ENCODE peak calls at places on chromosomes 4 and X, in ten cellular contexts. P, K, X, G, D, I, Y, S, T and H are unnamed samples.

GRCh38 chr4:54016504-54016903 is 47.9 kb downstream of the CHIC2 start:
- DNase-seq in G (no peak), P (no peak), T (no peak), X (no peak), I (no peak), D (no peak), S (peak), Y (no peak), K (no peak), H (no peak)

GRCh38 chr4:100960232-100960631 is 387.1 kb downstream of the PPP3CA start:
- DNase-seq in G (no peak), S (no peak), I (no peak), P (no peak), D (no peak), K (peak), Y (no peak), X (no peak), T (no peak), H (no peak)

GRCh38 chr4:11743236-11743635 is 314.5 kb upstream of the HS3ST1 start:
- DNase-seq in I (no peak), Y (no peak), X (no peak), T (no peak), K (no peak), S (no peak), P (no peak), G (no peak), D (no peak), H (no peak)

GRCh38 chr4:61375316-61375715 is 175.2 kb downstream of the ADGRL3 start:
- DNase-seq in P (no peak), G (no peak), Y (no peak), S (no peak), X (no peak), T (no peak), D (no peak), I (no peak), K (peak), H (no peak)

GRCh38 chrX:97685753-97686152 is 802.0 kb downstream of the RPA4 start:
- DNase-seq in D (no peak), G (no peak), T (no peak), X (peak), Y (peak), P (peak), I (peak), K (peak), S (peak), H (no peak)

GRCh38 chrX:153560466-153560865 is 38.5 kb downstream of the CCNQ start:
- DNase-seq in Y (no peak), T (no peak), G (no peak), I (no peak), X (no peak), K (no peak), S (no peak), P (no peak), D (no peak), H (no peak)

GRCh38 chr4:53730431-53730830 is 139.1 kb upstream of the LNX1 start:
- DNase-seq in Y (no peak), I (no peak), P (no peak), D (no peak), S (no peak), X (no peak), G (no peak), K (no peak), T (no peak), H (no peak)

GRCh38 chr4:26081795-26082498 is 167.9 kb downstream of the SMIM20 start:
- DNase-seq in G (no peak), D (no peak), T (no peak), I (no peak), Y (no peak), X (no peak), S (peak), K (peak), P (peak), H (peak)

GRCh38 chr4:22190855-22191254 is 242.3 kb upstream of the KCNIP4 start:
- DNase-seq in I (peak), Y (no peak), G (no peak), S (no peak), P (no peak), T (peak), D (no peak), X (no peak), K (peak), H (no peak)

GRCh38 chrX:115591856-115592842 is 31.2 kb downstream of the PLS3 start:
- DNase-seq in P (no peak), I (no peak), D (no peak), T (no peak), Y (no peak), G (no peak), K (peak), S (no peak), X (no peak), H (no peak)

GRCh38 chr4:151407466-151408379 is 1.3 kb upstream of the FHIP1A start:
- DNase-seq in T (no peak), K (peak), Y (no peak), P (no peak), G (peak), X (peak), I (no peak), D (no peak), S (no peak), H (peak)

GRCh38 chrX:101619336-101619735 is 1.5 kb upstream of the ARMCX6 start:
- DNase-seq in T (no peak), I (no peak), D (no peak), G (no peak), X (no peak), K (peak), Y (peak), P (no peak), S (peak), H (no peak)

GRCh38 chr4:147117400-147117799 is 171.7 kb upstream of the TTC29 start:
- DNase-seq in S (no peak), P (no peak), Y (peak), T (no peak), I (no peak), X (no peak), G (no peak), D (no peak), K (no peak), H (no peak)

GRCh38 chr4:120611092-120611491 is 311.4 kb downstream of the PRDM5 start:
- DNase-seq in D (no peak), Y (no peak), T (no peak), K (no peak), I (no peak), G (no peak), P (no peak), S (no peak), X (no peak), H (no peak)

GRCh38 chrX:152907084-152907651 is 9.3 kb downstream of the ZNF185 start:
- DNase-seq in P (no peak), X (no peak), T (peak), Y (no peak), S (no peak), D (no peak), K (no peak), G (no peak), I (peak), H (no peak)

GRCh38 chr4:34193451-34194154 is 2050.7 kb downstream of the ARAP2 start:
- DNase-seq in T (no peak), G (no peak), D (no peak), X (no peak), Y (no peak), S (no peak), K (peak), P (no peak), I (no peak), H (no peak)

GRCh38 chr4:40178672-40179071 is 18.2 kb upstream of the RHOH start:
- DNase-seq in D (no peak), X (no peak), Y (no peak), P (no peak), T (no peak), K (no peak), I (no peak), G (no peak), S (no peak), H (no peak)

GRCh38 chr4:159070742-159071141 is 32.1 kb upstream of the RAPGEF2 start:
- DNase-seq in Y (no peak), D (peak), G (no peak), K (peak), P (no peak), T (no peak), X (no peak), S (no peak), I (peak), H (no peak)

GRCh38 chrX:110987292-110987691 is 108.7 kb upstream of the PAK3 start:
- DNase-seq in G (no peak), D (no peak), I (no peak), T (no peak), K (no peak), S (no peak), X (no peak), Y (no peak), P (no peak), H (no peak)

GRCh38 chr4:107592518-107592917 is 127.5 kb downstream of the PAPSS1 start:
- DNase-seq in I (no peak), P (no peak), T (no peak), K (no peak), X (no peak), G (no peak), S (peak), Y (no peak), D (no peak), H (no peak)

GRCh38 chrX:17535229-17535628 is 160.2 kb downstream of the NHS start:
- DNase-seq in S (peak), X (peak), I (no peak), G (no peak), P (peak), D (no peak), T (no peak), Y (peak), K (peak), H (peak)

GRCh38 chrX:47523297-47523696 is 37.7 kb upstream of the ARAF start:
- DNase-seq in X (peak), D (peak), G (peak), P (peak), Y (peak), I (peak), T (peak), K (peak), S (peak), H (peak)

GRCh38 chr4:186845137-186845842 is 121.6 kb upstream of the FAT1 start:
- DNase-seq in Y (no peak), X (peak), S (no peak), K (peak), G (no peak), D (no peak), I (peak), P (peak), T (peak), H (no peak)
- H3K27ac ChIP-seq in Y (no peak), X (peak), S (no peak), K (peak), G (peak), D (no peak), I (peak), P (peak), T (peak), H (no peak)

DNA sequence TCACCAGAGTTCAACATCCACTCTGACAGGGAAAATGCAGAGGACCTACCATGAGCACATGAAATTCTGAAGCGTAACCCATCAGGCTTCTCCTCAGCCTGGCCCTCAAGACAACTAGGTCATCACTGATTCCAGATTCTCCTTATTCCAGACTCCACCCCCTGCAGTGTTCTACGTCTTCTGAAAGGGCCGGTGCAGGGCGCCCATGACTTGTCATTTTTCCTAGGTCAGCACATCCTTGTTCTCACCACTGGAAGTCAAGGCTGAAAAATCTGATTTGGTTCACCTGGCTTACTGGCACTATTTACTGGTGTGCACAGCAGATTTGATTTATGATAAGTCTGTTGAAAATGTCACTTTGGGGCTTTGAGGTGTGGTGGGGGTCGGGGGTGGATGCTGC is 140.9 kb upstream of the KLF3 start:
- DNase-seq in S (no peak), G (no peak), I (no peak), D (no peak), K (no peak), X (no peak), P (no peak), T (no peak), Y (no peak), H (no peak)
- H3K4me3 ChIP-seq in S (no peak), G (no peak), I (no peak), D (no peak), K (no peak), X (no peak), P (no peak), T (no peak), Y (no peak), H (no peak)

GRCh38 chrX:148698221-148698620 is 197.8 kb downstream of the AFF2 start:
- DNase-seq in X (no peak), S (peak), Y (no peak), G (no peak), T (no peak), D (no peak), K (no peak), P (no peak), I (no peak), H (no peak)

GRCh38 chrX:148695362-148695761 is 194.9 kb downstream of the AFF2 start:
- DNase-seq in D (no peak), S (no peak), K (no peak), T (no peak), P (no peak), X (no peak), G (no peak), Y (no peak), I (no peak), H (no peak)

GRCh38 chrX:148700021-148700420 is 199.6 kb downstream of the AFF2 start:
- DNase-seq in I (no peak), D (no peak), K (no peak), X (no peak), P (no peak), T (no peak), Y (no peak), G (no peak), S (no peak), H (no peak)
- H3K27ac ChIP-seq in I (no peak), D (no peak), K (no peak), X (no peak), P (no peak), T (no peak), Y (no peak), G (no peak), S (peak), H (no peak)

GRCh38 chrX:137566746-137567473 is 983 bp downstream of the ZIC3 start:
- DNase-seq in X (no peak), S (no peak), T (no peak), D (no peak), P (no peak), K (no peak), G (no peak), Y (no peak), I (no peak), H (no peak)

GRCh38 chrX:137567474-137568232 is 1.7 kb downstream of the ZIC3 start:
- DNase-seq in D (no peak), K (no peak), Y (no peak), P (no peak), G (no peak), S (no peak), I (no peak), T (no peak), X (no peak), H (no peak)

GRCh38 chrX:137568741-137569469 is 3.0 kb downstream of the ZIC3 start:
- DNase-seq in T (no peak), I (no peak), P (no peak), K (no peak), G (no peak), X (no peak), Y (no peak), S (no peak), D (no peak), H (no peak)

GRCh38 chrX:137565921-137566745 is at the start of gene ZIC3:
- DNase-seq in I (peak), D (peak), G (no peak), P (no peak), K (no peak), Y (no peak), T (no peak), S (no peak), X (peak), H (no peak)

DNA sequence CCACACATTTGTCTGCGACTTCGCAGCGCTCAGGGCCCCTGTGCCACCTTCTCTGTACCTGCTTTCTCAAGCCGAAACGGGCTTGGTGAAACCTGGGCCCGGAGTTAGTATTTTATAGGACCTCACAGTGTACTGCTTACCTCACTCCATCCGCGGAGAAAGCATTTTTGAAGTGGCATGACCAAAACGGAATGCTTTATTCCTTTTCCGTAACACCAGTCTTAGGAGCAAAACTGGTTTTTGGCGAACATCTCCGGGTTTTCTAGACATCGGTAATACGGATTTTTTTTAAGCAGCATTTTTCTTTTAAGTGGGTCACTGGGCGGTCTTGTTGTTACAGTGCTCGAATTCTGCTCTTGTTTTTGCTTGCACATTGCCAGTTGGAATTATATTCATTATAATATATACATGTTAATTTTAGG is 3.6 kb downstream of the ZIC3 start:
- DNase-seq in D (no peak), I (no peak), P (no peak), S (no peak), T (no peak), K (no peak), G (no peak), Y (no peak), X (no peak), H (no peak)
- H3K4me3 ChIP-seq in D (no peak), I (peak), P (no peak), S (no peak), T (no peak), K (no peak), G (no peak), Y (no peak), X (no peak), H (no peak)

DNA sequence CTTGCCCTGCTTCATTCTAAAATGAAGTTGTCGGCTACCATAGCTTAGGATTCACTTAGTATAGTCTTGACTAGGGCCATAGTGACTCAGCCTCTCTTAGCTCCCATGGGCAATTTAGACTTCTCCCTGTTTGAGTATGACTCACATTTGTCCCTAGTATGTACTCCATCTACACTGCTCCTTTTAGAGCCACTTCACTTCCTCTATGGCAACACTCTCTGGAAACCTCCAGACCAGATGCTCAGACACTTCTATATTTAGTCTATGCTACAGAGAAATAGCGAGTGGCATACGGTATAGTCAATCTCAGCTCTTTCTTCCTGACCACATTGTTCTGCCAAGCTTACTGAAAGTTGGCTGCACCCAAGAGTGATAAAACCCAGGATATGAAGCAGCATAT is 11.2 kb downstream of the MEPE start:
- DNase-seq in K (peak), T (no peak), X (no peak), Y (no peak), P (no peak), I (peak), S (no peak), G (no peak), D (no peak), H (no peak)
- H3K27ac ChIP-seq in K (no peak), T (no peak), X (no peak), Y (no peak), P (no peak), I (no peak), S (no peak), G (no peak), D (peak), H (no peak)

GRCh38 chrX:129932792-129933321 is 26.9 kb downstream of the UTP14A start:
- DNase-seq in I (no peak), Y (peak), S (no peak), K (no peak), P (no peak), X (peak), T (no peak), D (no peak), G (peak), H (no peak)
- H3K4me3 ChIP-seq in I (peak), Y (peak), S (peak), K (peak), P (peak), X (peak), T (peak), D (peak), G (no peak), H (no peak)

GRCh38 chr4:157204634-157205244 is 15.8 kb upstream of the GRIA2 start:
- DNase-seq in P (peak), Y (peak), X (no peak), G (peak), S (no peak), D (no peak), T (no peak), K (no peak), I (no peak), H (no peak)
- H3K27ac ChIP-seq in P (no peak), Y (no peak), X (no peak), G (no peak), S (no peak), D (no peak), T (no peak), K (no peak), I (no peak), H (no peak)

GRCh38 chr4:913280-913618 is 18.9 kb downstream of the GAK start:
- DNase-seq in I (no peak), Y (no peak), K (no peak), T (no peak), G (peak), P (no peak), D (peak), S (no peak), X (no peak), H (no peak)

GRCh38 chr4:914531-914930 is 17.6 kb downstream of the GAK start:
- DNase-seq in G (peak), X (no peak), P (no peak), K (no peak), Y (no peak), T (no peak), S (no peak), D (peak), I (no peak), H (no peak)

GRCh38 chr4:917466-917865 is 14.7 kb downstream of the GAK start:
- DNase-seq in T (no peak), P (no peak), K (no peak), I (no peak), S (no peak), Y (no peak), G (peak), X (no peak), D (no peak), H (no peak)

GRCh38 chr4:915041-915474 is 17.1 kb downstream of the GAK start:
- DNase-seq in D (peak), S (no peak), K (no peak), I (no peak), Y (no peak), X (no peak), T (no peak), G (peak), P (no peak), H (no peak)

DNA sequence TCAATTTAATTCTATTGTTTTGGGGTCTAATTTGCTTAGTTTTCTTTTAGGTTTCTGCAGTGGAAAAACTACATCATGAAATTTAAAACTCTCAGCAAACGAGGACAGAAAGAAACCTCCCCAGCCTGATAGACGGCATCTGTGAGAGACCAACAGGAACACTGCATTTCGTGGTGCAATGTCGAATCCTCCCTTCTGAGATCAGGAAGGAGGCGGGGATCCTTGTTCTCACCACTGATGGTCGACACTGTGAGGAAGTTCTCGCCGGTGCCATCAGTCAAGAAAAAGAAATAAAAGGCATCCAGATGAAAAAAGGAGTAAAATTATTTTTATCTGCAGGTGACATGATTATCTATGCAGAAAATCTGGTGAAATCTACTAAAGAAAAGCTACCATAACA is 16.5 kb downstream of the GAK start:
- DNase-seq in Y (no peak), T (no peak), D (peak), P (no peak), I (peak), K (no peak), X (no peak), S (peak), G (peak), H (no peak)
- H3K4me3 ChIP-seq in Y (no peak), T (no peak), D (no peak), P (no peak), I (no peak), K (no peak), X (no peak), S (peak), G (no peak), H (no peak)

GRCh38 chr4:336893-337142 is 796 bp upstream of the ZNF141 start:
- DNase-seq in G (no peak), Y (no peak), P (no peak), I (no peak), K (no peak), X (no peak), T (no peak), S (no peak), D (peak), H (no peak)
- H3K27ac ChIP-seq in G (peak), Y (peak), P (no peak), I (peak), K (no peak), X (peak), T (peak), S (no peak), D (peak), H (peak)